ENCODE peak calls at places on chromosomes 16 and 17, in five cellular contexts. N is PC-9, Y is GM23338, O is retina, B is H9. S is an unnamed sample.

GRCh38 chr16:35745191-35745590 is 2285.8 kb downstream of the TP53TG3F start:
- DNase-seq in B (no peak), Y (no peak), O (no peak), N (no peak), S (no peak)

GRCh38 chr16:16139061-16139460 is 84.2 kb downstream of the ABCC6 start:
- DNase-seq in Y (no peak), O (no peak), B (no peak), N (no peak), S (no peak)

GRCh38 chr16:17335826-17336492 is 134.8 kb downstream of the XYLT1 start:
- DNase-seq in B (no peak), N (no peak), Y (no peak), O (no peak), S (no peak)

GRCh38 chr17:57294629-57295501 is 38.5 kb downstream of the MSI2 start:
- DNase-seq in Y (peak), B (no peak), O (no peak), N (no peak), S (no peak)

GRCh38 chr16:10959161-10959560 is 14.8 kb downstream of the CLEC16A start:
- DNase-seq in O (no peak), Y (no peak), N (no peak), B (no peak), S (no peak)

GRCh38 chr16:75236232-75236631 is 15.2 kb downstream of the BCAR1 start:
- DNase-seq in O (no peak), Y (no peak), B (peak), N (no peak), S (no peak)

GRCh38 chr16:84741351-84741791 is 41.6 kb downstream of the USP10 start:
- DNase-seq in O (no peak), Y (no peak), B (no peak), N (no peak), S (peak)

GRCh38 chr17:6381526-6382135 is 53.3 kb downstream of the AIPL1 start:
- DNase-seq in O (no peak), B (no peak), Y (no peak), N (no peak), S (no peak)

GRCh38 chr16:11016524-11016988 is 72.2 kb downstream of the CLEC16A start:
- DNase-seq in Y (no peak), B (no peak), O (no peak), N (peak), S (no peak)

GRCh38 chr17:60141111-60142018 is 8.4 kb upstream of the CA4 start:
- DNase-seq in B (no peak), Y (peak), N (peak), O (peak), S (no peak)

GRCh38 chr17:81400154-81400938 is 5.1 kb downstream of the BAHCC1 start:
- DNase-seq in B (peak), N (peak), O (peak), Y (peak), S (no peak)

GRCh38 chr16:72787130-72787518 is 260.8 kb downstream of the ZFHX3 start:
- DNase-seq in B (no peak), N (no peak), Y (no peak), O (peak), S (no peak)

GRCh38 chr17:80426671-80427326 is 11.8 kb downstream of the ENDOV start:
- DNase-seq in Y (peak), N (peak), B (peak), O (peak), S (peak)

GRCh38 chr17:35432176-35433074 is at the start of gene SLFN12:
- DNase-seq in B (peak), O (peak), Y (peak), N (peak), S (no peak)

GRCh38 chr16:13845232-13845631 is 74.7 kb upstream of the ERCC4 start:
- DNase-seq in Y (no peak), N (no peak), O (no peak), B (no peak), S (no peak)

GRCh38 chr17:67093348-67093747 is 49.0 kb downstream of the CACNG1 start:
- DNase-seq in Y (no peak), B (no peak), N (no peak), O (no peak), S (no peak)

GRCh38 chr16:27406729-27407128 is 4.8 kb downstream of the IL21R start:
- DNase-seq in O (no peak), B (no peak), Y (no peak), N (no peak), S (no peak)

GRCh38 chr17:64074704-64075484 is 54.5 kb upstream of the ICAM2 start:
- DNase-seq in N (no peak), B (no peak), O (no peak), Y (no peak), S (peak)

GRCh38 chr17:1646199-1646875 is 805 bp upstream of the SCARF1 start:
- DNase-seq in O (no peak), N (no peak), B (no peak), Y (no peak), S (no peak)

GRCh38 chr16:89822188-89823086 is 5.8 kb upstream of the SPIRE2 start:
- DNase-seq in O (peak), N (peak), B (no peak), Y (no peak), S (no peak)

GRCh38 chr17:55303008-55303493 is 38.3 kb downstream of the HLF start:
- DNase-seq in N (no peak), Y (no peak), B (no peak), O (no peak), S (no peak)

GRCh38 chr17:70492368-70492767 is 323.0 kb downstream of the KCNJ2 start:
- DNase-seq in Y (no peak), B (no peak), N (no peak), O (no peak), S (no peak)

GRCh38 chr17:49214665-49215360 is 4.3 kb downstream of the ABI3 start:
- DNase-seq in O (no peak), B (no peak), N (peak), Y (no peak), S (peak)

GRCh38 chr17:58710948-58711552 is 18.6 kb downstream of the RAD51C start:
- DNase-seq in B (no peak), Y (peak), N (no peak), O (peak), S (peak)

GRCh38 chr17:14202388-14203166 is 34.1 kb downstream of the CDRT15 start:
- DNase-seq in N (no peak), B (no peak), Y (no peak), O (no peak), S (no peak)

GRCh38 chr16:85303354-85303883 is 191.1 kb upstream of the CIBAR2 start:
- DNase-seq in Y (peak), N (peak), O (peak), B (peak), S (peak)

GRCh38 chr16:17299790-17300189 is 171.0 kb downstream of the XYLT1 start:
- DNase-seq in O (peak), Y (peak), N (no peak), B (no peak), S (no peak)

GRCh38 chr16:67528222-67528869 is at the start of gene RIPOR1:
- DNase-seq in N (peak), Y (peak), B (peak), O (peak), S (peak)

GRCh38 chr17:65366102-65366844 is 195.2 kb downstream of the AXIN2 start:
- DNase-seq in Y (no peak), N (no peak), B (no peak), O (no peak), S (no peak)

GRCh38 chr17:12712941-12713340 is 47.3 kb downstream of the MYOCD start:
- DNase-seq in O (no peak), N (no peak), B (no peak), Y (no peak), S (no peak)

GRCh38 chr17:77995146-77995852 is 36.8 kb downstream of the TNRC6C start:
- DNase-seq in O (peak), B (no peak), N (no peak), Y (no peak), S (no peak)

GRCh38 chr17:72989074-72989610 is 103.3 kb downstream of the SLC39A11 start:
- DNase-seq in Y (no peak), B (no peak), O (no peak), N (no peak), S (no peak)

GRCh38 chr17:74330446-74330845 is 4.4 kb downstream of the KIF19 start:
- DNase-seq in O (no peak), B (no peak), N (no peak), Y (no peak), S (no peak)

GRCh38 chr16:20849587-20850390 is 43.5 kb downstream of the REXO5 start:
- DNase-seq in Y (peak), N (peak), O (peak), B (peak), S (peak)

GRCh38 chr17:47120521-47121095 is 68.5 kb downstream of the CDC27 start:
- DNase-seq in B (no peak), N (no peak), O (no peak), Y (no peak), S (no peak)

GRCh38 chr16:73068546-73069401 is 20.8 kb upstream of the ZFHX3 start:
- DNase-seq in N (peak), B (no peak), Y (no peak), O (no peak), S (peak)

GRCh38 chr17:82710499-82711232 is 5.8 kb upstream of the FN3KRP start:
- DNase-seq in Y (peak), B (peak), O (no peak), N (no peak), S (no peak)

GRCh38 chr17:74027539-74027938 is 175.9 kb upstream of the RPL38 start:
- DNase-seq in O (no peak), B (no peak), N (no peak), Y (no peak), S (no peak)

GRCh38 chr17:75874323-75875181 is 3.8 kb downstream of the TRIM47 start:
- DNase-seq in O (no peak), Y (no peak), N (no peak), B (no peak), S (no peak)

GRCh38 chr16:80836846-80837245 is 32.4 kb upstream of the CDYL2 start:
- DNase-seq in Y (no peak), B (no peak), O (no peak), N (no peak), S (no peak)

S was measured in Calu3.